ENCODE peak calls at places on chromosomes 1 and 21, in four cellular contexts. One of them, this sample, is unnamed.
A peak's percentile ranks its signal among the peaks of the same experiment; 100 is the strongest.

GRCh38 chr1:193060938-193061337 is 1.5 kb downstream of the RO60 start:
- DNase-seq in pancreas: no peak
- DNase-seq in cardiac fibroblast: peak; percentile 23
- DNase-seq in activated CD4-positive, alpha-beta T cell treated with anti-CD3 and anti-CD28 coated beads, Interleukin-2, amount 10 ng/mL, durations not matched to agents 7 days and 5 days: no peak
- DNase-seq in this sample: no peak

GRCh38 chr1:95284420-95284819 is 50.4 kb downstream of the RWDD3 start:
- DNase-seq in cardiac fibroblast: no peak
- DNase-seq in activated CD4-positive, alpha-beta T cell treated with anti-CD3 and anti-CD28 coated beads, Interleukin-2, amount 10 ng/mL, durations not matched to agents 7 days and 5 days: no peak
- DNase-seq in pancreas: no peak
- DNase-seq in this sample: no peak

GRCh38 chr1:46520063-46520911 is 30.7 kb downstream of the DMBX1 start:
- DNase-seq in activated CD4-positive, alpha-beta T cell treated with anti-CD3 and anti-CD28 coated beads, Interleukin-2, amount 10 ng/mL, durations not matched to agents 7 days and 5 days: no peak
- DNase-seq in cardiac fibroblast: peak; percentile 74
- DNase-seq in pancreas: no peak
- DNase-seq in this sample: no peak

GRCh38 chr1:211247921-211248320 is 11.2 kb upstream of the RCOR3 start:
- DNase-seq in pancreas: no peak
- DNase-seq in activated CD4-positive, alpha-beta T cell treated with anti-CD3 and anti-CD28 coated beads, Interleukin-2, amount 10 ng/mL, durations not matched to agents 7 days and 5 days: no peak
- DNase-seq in cardiac fibroblast: no peak
- DNase-seq in this sample: no peak

GRCh38 chr21:42006765-42007164 is 3.4 kb downstream of the ZBTB21 start:
- DNase-seq in cardiac fibroblast: peak; percentile 20
- DNase-seq in pancreas: no peak
- DNase-seq in activated CD4-positive, alpha-beta T cell treated with anti-CD3 and anti-CD28 coated beads, Interleukin-2, amount 10 ng/mL, durations not matched to agents 7 days and 5 days: no peak
- DNase-seq in this sample: no peak

GRCh38 chr1:207654320-207654719 is 9.4 kb downstream of the CR1L start:
- DNase-seq in cardiac fibroblast: peak; percentile 13
- DNase-seq in activated CD4-positive, alpha-beta T cell treated with anti-CD3 and anti-CD28 coated beads, Interleukin-2, amount 10 ng/mL, durations not matched to agents 7 days and 5 days: no peak
- DNase-seq in pancreas: no peak
- DNase-seq in this sample: no peak

GRCh38 chr1:24704411-24705259 is 40.6 kb upstream of the CLIC4 start:
- DNase-seq in pancreas: no peak
- DNase-seq in activated CD4-positive, alpha-beta T cell treated with anti-CD3 and anti-CD28 coated beads, Interleukin-2, amount 10 ng/mL, durations not matched to agents 7 days and 5 days: no peak
- DNase-seq in cardiac fibroblast: peak; percentile 97
- DNase-seq in this sample: no peak

GRCh38 chr1:154471304-154471703 is 30.7 kb upstream of the TDRD10 start:
- DNase-seq in cardiac fibroblast: no peak
- DNase-seq in activated CD4-positive, alpha-beta T cell treated with anti-CD3 and anti-CD28 coated beads, Interleukin-2, amount 10 ng/mL, durations not matched to agents 7 days and 5 days: no peak
- DNase-seq in pancreas: no peak
- DNase-seq in this sample: no peak

GRCh38 chr1:159594581-159594980 is 7.0 kb downstream of the APCS start:
- DNase-seq in activated CD4-positive, alpha-beta T cell treated with anti-CD3 and anti-CD28 coated beads, Interleukin-2, amount 10 ng/mL, durations not matched to agents 7 days and 5 days: no peak
- DNase-seq in pancreas: no peak
- DNase-seq in cardiac fibroblast: peak; percentile 58
- DNase-seq in this sample: no peak